ENCODE peak calls at places on chromosomes 6 and 20, in six cellular contexts. V is IMR-90, U is H9, X is mesenchymal stem cell, P is H1, D is neuronal stem cell. K is an unnamed sample.

GRCh38 chr6:152293404-152293803 is 343.8 kb downstream of the SYNE1 start:
- DNase-seq in V (no peak), U (no peak), D (no peak), X (no peak), P (no peak), K (no peak)

GRCh38 chr6:152244998-152245630 is 392.0 kb downstream of the SYNE1 start:
- DNase-seq in P (no peak), V (no peak), X (peak; percentile 76), U (no peak), D (no peak), K (no peak)

GRCh38 chr6:1295420-1295819 is 16.5 kb upstream of the FOXQ1 start:
- DNase-seq in V (no peak), U (no peak), P (no peak), D (no peak), X (no peak), K (no peak)

GRCh38 chr6:36822506-36823269 is 16.6 kb downstream of the CPNE5 start:
- DNase-seq in D (no peak), V (no peak), P (no peak), X (no peak), U (no peak), K (peak; percentile 12)

GRCh38 chr6:133973109-133973971 is 20.3 kb downstream of the TBPL1 start:
- DNase-seq in U (no peak), P (no peak), D (peak; percentile 48), X (peak; percentile 67), V (peak; percentile 72), K (peak; percentile 81)

GRCh38 chr6:43122146-43122545 is 46.0 kb downstream of the PTK7 start:
- DNase-seq in V (no peak), X (no peak), U (no peak), D (no peak), P (no peak), K (no peak)

GRCh38 chr6:129671442-129672344 is 38.3 kb downstream of the ARHGAP18 start:
- DNase-seq in D (no peak), X (no peak), U (no peak), V (no peak), P (no peak), K (no peak)

GRCh38 chr6:136149311-136149710 is 100.8 kb downstream of the MTFR2 start:
- DNase-seq in P (no peak), X (no peak), V (no peak), D (no peak), U (no peak), K (no peak)

GRCh38 chr20:62369508-62370114 is 2.5 kb upstream of the LAMA5 start:
- DNase-seq in X (no peak), D (no peak), V (no peak), P (no peak), U (no peak), K (no peak)

GRCh38 chr20:62370807-62371587 is 3.9 kb upstream of the LAMA5 start:
- DNase-seq in P (no peak), X (no peak), V (no peak), D (no peak), U (no peak), K (no peak)

GRCh38 chr20:62368629-62369507 is 1.8 kb upstream of the LAMA5 start:
- DNase-seq in X (peak; percentile 79), P (no peak), U (peak; percentile 86), D (peak; percentile 73), V (peak; percentile 50), K (peak; percentile 42)

GRCh38 chr20:62371588-62372041 is 4.5 kb upstream of the LAMA5 start:
- DNase-seq in V (no peak), P (no peak), X (no peak), D (no peak), U (no peak), K (no peak)

DNA sequence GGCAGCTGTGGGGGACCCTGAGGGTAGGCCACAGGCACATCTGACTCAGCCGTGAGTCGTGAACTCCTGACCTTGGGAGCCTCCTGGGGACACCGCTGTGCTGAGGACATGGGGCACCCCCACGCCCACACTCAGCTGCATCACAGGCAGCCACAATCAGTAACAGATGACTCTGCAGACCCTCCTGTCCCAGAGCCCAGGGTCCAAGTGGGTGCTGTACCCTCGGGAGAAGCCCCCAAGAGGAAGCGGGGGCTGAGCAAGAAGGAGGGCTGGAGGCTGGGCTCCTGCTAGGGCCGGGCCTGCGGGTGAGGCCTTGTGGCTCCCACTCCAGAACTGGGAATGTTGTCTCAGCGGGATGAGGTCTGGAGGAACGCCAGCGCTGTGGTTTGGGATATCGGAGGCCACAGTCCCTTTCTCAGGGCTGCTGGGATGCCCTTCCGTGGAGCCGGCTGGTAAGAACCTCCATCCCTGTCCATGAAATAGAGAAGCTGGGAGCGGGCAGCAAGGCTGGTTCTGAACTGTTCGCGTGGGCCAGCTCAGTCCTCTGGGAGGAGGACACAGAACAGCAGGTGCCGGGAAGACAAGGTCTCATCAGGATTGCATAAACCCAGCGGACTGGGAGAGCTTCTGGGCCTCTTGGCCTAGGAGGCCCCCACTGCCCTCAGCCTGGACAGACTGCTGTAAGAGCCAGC is 3.1 kb upstream of the LAMA5 start:
- DNase-seq in U (no peak), X (peak; percentile 86), D (no peak), V (peak; percentile 79), P (no peak), K (peak; percentile 28)
- H2BK120ac ChIP-seq in U (no peak overlapping the region), X (peak overlapping the region; percentile 77), D (peak overlapping the region; percentile 21), V (peak overlapping the region; percentile 80), P (no peak overlapping the region), K (no peak overlapping the region)

GRCh38 chr6:156689656-156690055 is 87.5 kb upstream of the ARID1B start:
- DNase-seq in P (no peak), V (no peak), X (no peak), D (no peak), U (no peak), K (no peak)

GRCh38 chr6:156686429-156686939 is 90.7 kb upstream of the ARID1B start:
- DNase-seq in V (peak; percentile 59), P (no peak), X (no peak), U (peak; percentile 49), D (no peak), K (peak; percentile 23)

GRCh38 chr6:156685823-156686428 is 91.3 kb upstream of the ARID1B start:
- DNase-seq in V (no peak), X (no peak), U (no peak), P (no peak), D (no peak), K (no peak)

GRCh38 chr6:156687875-156688549 is 89.2 kb upstream of the ARID1B start:
- DNase-seq in D (peak; percentile 23), V (peak; percentile 14), P (no peak), U (peak; percentile 63), X (peak; percentile 62), K (peak; percentile 34)

DNA sequence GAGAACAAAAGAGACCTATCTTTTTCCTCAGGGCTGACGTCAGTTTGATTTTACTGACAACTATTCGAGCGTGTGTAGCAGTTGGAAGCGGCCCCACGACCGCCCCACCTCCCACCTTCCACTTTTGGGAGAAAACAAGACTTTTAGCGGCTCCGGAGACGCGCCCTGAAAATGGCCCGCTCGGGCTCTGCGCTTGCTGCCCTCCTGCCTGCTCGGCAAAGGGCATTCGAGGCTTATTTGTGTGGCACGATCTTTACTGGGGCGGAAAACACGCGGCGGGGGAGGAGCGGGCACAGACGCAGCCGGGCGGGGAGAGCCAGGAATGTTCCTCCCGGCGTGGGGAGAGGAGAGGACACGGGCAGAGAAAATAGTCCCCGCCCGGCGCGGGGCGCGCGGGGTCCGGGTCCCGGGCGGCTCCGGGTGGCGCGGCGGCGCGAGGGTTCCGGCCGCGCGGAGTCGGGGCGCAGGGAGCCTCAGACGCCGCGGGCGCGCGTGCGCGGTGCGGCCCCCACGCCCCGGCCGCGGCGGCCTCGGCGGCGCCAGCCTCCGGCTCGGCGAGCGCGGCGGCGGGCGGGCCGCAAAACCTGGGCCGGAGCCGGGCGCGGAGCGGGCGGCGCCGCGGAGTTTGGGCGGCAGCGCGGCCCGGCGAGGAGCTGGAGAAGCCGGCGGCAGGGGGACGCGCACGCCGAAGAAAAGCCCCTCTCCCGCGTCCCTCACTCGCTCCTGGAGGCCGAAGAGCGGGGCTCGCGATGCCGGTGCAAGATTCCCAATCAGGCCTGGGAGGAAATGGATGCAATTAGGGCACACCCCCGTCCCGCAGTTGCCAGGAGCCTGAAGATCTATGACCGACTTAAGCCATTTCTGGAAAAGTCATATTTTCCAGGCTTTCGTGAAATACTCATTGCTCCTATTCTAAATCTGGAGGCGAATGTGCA is 90.0 kb upstream of the ARID1B start:
- DNase-seq in X (peak; percentile 90), P (no peak), U (peak; percentile 61), V (peak; percentile 87), D (peak; percentile 69), K (peak; percentile 81)
- H4K8ac ChIP-seq in X (peak overlapping the region; percentile 94), P (peak overlapping the region; percentile 85), U (no peak overlapping the region), V (peak overlapping the region; percentile 93), D (no peak overlapping the region), K (peak overlapping the region; percentile 98)

GRCh38 chr6:72968704-72969103 is 256.6 kb downstream of the KHDC1L start:
- DNase-seq in X (peak; percentile 47), D (no peak), V (peak; percentile 92), P (no peak), U (no peak), K (peak; percentile 14)

GRCh38 chr6:72963946-72964345 is 261.4 kb downstream of the KHDC1L start:
- DNase-seq in D (no peak), U (no peak), P (no peak), V (peak; percentile 43), X (no peak), K (no peak)

GRCh38 chr6:72969666-72970065 is 255.6 kb downstream of the KHDC1L start:
- DNase-seq in D (no peak), X (no peak), V (no peak), U (no peak), P (no peak), K (peak; percentile 46)

GRCh38 chr6:72967329-72967728 is 258.0 kb downstream of the KHDC1L start:
- DNase-seq in U (no peak), D (no peak), P (no peak), V (no peak), X (no peak), K (no peak)

DNA sequence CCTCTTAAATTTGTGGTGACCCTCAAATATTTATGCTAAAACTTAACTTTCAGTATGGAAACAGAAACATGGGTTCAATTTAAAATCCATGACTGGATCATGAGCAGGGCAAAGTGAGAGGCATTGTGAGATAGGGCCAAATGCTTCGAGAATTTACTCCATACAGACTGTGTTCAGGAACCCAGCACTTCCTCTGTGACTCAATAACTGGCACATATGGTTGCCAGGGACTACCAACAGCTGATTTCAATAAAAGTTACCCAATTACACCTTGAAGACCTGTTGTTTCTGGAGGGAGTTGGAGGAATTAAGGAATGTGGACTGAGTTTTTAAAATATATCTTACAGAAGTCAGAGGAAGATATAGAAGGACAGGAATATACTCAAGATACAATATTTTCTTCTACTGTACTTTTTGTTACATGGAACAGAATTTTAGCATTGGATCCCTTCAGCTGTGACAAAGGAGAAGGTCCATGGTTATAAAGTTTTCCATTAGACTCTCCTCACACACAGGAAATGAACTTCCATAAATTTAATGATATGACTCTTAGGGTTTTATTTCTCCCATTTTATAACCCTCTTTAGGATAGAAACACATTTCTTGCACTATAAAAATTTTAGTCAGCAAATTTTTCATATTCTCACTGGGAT is 258.5 kb downstream of the KHDC1L start:
- DNase-seq in V (peak; percentile 27), P (no peak), D (no peak), U (no peak), X (no peak), K (no peak)
- H3K14ac ChIP-seq in V (no peak overlapping the region), P (no peak overlapping the region), D (no peak overlapping the region), U (no peak overlapping the region), X (no peak overlapping the region), K (no peak overlapping the region)

GRCh38 chr6:125392682-125393081 is 90.9 kb upstream of the HDDC2 start:
- DNase-seq in D (no peak), X (no peak), U (no peak), P (no peak), V (no peak), K (no peak)
- H2BK120ac ChIP-seq in D (no peak overlapping the region), X (no peak overlapping the region), U (no peak overlapping the region), P (no peak overlapping the region), V (no peak overlapping the region), K (no peak overlapping the region)

GRCh38 chr6:105057160-105057559 is 100.3 kb downstream of the LIN28B start:
- DNase-seq in V (no peak), X (no peak), D (no peak), P (no peak), U (no peak), K (no peak)

GRCh38 chr6:105058316-105058715 is 101.4 kb downstream of the LIN28B start:
- DNase-seq in P (no peak), D (no peak), X (no peak), V (no peak), U (no peak), K (no peak)
- H4K8ac ChIP-seq in P (no peak overlapping the region), D (no peak overlapping the region), X (no peak overlapping the region), V (no peak overlapping the region), U (no peak overlapping the region), K (no peak overlapping the region)

K was measured in trophoblast cell.